ENCODE peak calls at places on chromosomes 3 and 15, in four cellular contexts. P, T, Q and O are unnamed samples.

GRCh38 chr15:49863431-49864205 is 242.8 kb downstream of the DTWD1 start:
- DNase-seq in P (no peak), T (no peak), Q (no peak), O (no peak)

GRCh38 chr15:63523306-63523990 is 19.1 kb downstream of the USP3 start:
- DNase-seq in P (no peak), T (no peak), Q (no peak), O (no peak)

GRCh38 chr15:96418146-96418545 is 87.6 kb downstream of the NR2F2 start:
- DNase-seq in P (no peak), T (no peak), Q (no peak), O (no peak)

GRCh38 chr3:97872209-97873042 is 50.6 kb downstream of the CRYBG3 start:
- DNase-seq in P (no peak), T (no peak), Q (no peak), O (peak; percentile 19)

GRCh38 chr3:194245975-194246561 is 105.1 kb downstream of the CPN2 start:
- DNase-seq in P (peak; percentile 43), T (peak; percentile 27), Q (no peak), O (no peak)

GRCh38 chr15:81069909-81070308 is 64.2 kb upstream of the CFAP161 start:
- DNase-seq in P (no peak), T (no peak), Q (no peak), O (no peak)

GRCh38 chr3:104796556-104796955 is 570.2 kb upstream of the ALCAM start:
- DNase-seq in P (no peak), T (no peak), Q (no peak), O (no peak)

GRCh38 chr15:70055601-70056051 is 42.1 kb downstream of the TLE3 start:
- DNase-seq in P (no peak), T (peak; percentile 12), Q (no peak), O (peak; percentile 92)

GRCh38 chr3:60650171-60650570 is 601.1 kb downstream of the FHIT start:
- DNase-seq in P (no peak), T (no peak), Q (no peak), O (peak; percentile 2)

GRCh38 chr3:60651799-60652198 is 599.5 kb downstream of the FHIT start:
- DNase-seq in P (no peak), T (no peak), Q (peak; percentile 8), O (no peak)

GRCh38 chr3:60641354-60641753 is 609.9 kb downstream of the FHIT start:
- DNase-seq in P (no peak), T (no peak), Q (no peak), O (no peak)

GRCh38 chr3:60645801-60646200 is 605.5 kb downstream of the FHIT start:
- DNase-seq in P (no peak), T (no peak), Q (no peak), O (no peak)
- TF ChIP-seq USF1 in P (no peak), T (no peak), Q (no peak), O (no peak)

DNA sequence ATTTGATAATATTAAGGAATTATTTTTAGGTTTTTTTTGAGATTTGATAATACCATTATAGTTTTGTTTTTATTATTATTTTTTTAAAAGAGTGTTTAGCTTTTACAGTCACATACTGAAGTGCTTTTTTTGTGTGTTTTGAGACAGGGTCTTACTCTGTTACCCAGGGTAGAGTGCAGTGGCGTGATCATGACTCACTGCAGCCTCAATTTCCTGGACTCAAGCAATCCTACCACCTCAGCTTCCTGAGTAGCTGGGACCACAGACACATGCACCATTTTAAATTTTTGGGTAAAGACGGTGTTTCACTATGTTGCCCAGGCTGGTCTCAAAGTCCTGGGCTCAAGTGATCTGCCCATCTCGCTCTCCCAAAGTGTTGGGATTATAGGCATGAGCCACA is 73.0 kb downstream of the SUMF1 start:
- DNase-seq in P (no peak), T (no peak), Q (no peak), O (no peak)
- TF ChIP-seq USF1 in P (no peak), T (no peak), Q (no peak), O (no peak)

GRCh38 chr15:52114656-52115055 is 2.1 kb upstream of the BCL2L10 start:
- DNase-seq in P (no peak), T (no peak), Q (no peak), O (no peak)
- TF ChIP-seq USF1 in P (no peak), T (no peak), Q (no peak), O (no peak)

GRCh38 chr15:74489518-74490338 is 28.8 kb upstream of the UBL7 start:
- DNase-seq in P (peak; percentile 84), T (peak; percentile 79), Q (peak; percentile 53), O (peak; percentile 88)
- TF ChIP-seq USF1 in P (no peak), T (no peak), Q (no peak), O (no peak)

GRCh38 chr3:112685435-112685834 is 44.5 kb upstream of the CCDC80 start:
- DNase-seq in P (no peak), T (no peak), Q (no peak), O (peak; percentile 35)

GRCh38 chr3:112686360-112686759 is 45.4 kb upstream of the CCDC80 start:
- DNase-seq in P (no peak), T (no peak), Q (no peak), O (no peak)

GRCh38 chr3:112685956-112686355 is 45.0 kb upstream of the CCDC80 start:
- DNase-seq in P (no peak), T (no peak), Q (no peak), O (no peak)

GRCh38 chr3:112682361-112682760 is 41.4 kb upstream of the CCDC80 start:
- DNase-seq in P (no peak), T (no peak), Q (no peak), O (no peak)

DNA sequence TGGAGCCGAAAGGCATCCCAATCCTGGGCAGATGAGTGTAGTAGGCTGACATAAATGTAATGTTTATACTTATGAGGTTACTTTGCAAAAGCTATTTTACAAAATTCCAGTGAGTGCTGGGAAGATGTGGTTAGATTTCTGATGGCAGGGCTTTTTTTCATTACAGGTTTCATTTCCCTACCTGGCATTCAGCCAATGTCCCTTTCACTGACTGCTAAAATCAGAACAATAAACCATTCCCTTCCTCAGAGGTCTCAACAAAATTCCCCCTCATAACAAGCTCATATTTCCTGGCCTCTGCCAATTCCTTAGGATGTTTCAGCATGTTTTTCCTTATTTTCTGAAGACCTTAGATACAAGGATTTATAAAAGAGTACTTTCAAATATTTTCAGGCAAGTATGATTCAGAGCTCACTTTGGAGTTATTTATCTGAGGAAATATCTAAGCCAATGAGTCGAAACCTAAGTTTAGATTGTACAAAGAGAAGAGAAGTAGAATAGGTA is 40.9 kb upstream of the CCDC80 start:
- DNase-seq in P (no peak), T (no peak), Q (no peak), O (no peak)
- TF ChIP-seq USF1 in P (no peak), T (no peak), Q (no peak), O (no peak)